ENCODE peak calls at places on chromosomes 13 and 19, in four cellular contexts. Z is stomach, P is K562, U is GM23338. T is an unnamed sample.
A peak's percentile ranks its signal among the peaks of the same experiment; 100 is the strongest.

GRCh38 chr19:49556412-49557398 is 23.7 kb downstream of the NOSIP start:
- DNase-seq in Z (no peak), P (no peak), U (peak; percentile 94), T (no peak)

GRCh38 chr13:40433577-40433976 is 232.9 kb downstream of the FOXO1 start:
- DNase-seq in Z (no peak), P (no peak), U (no peak), T (peak; percentile 90)

GRCh38 chr19:51398096-51398704 is 7.8 kb upstream of the C19orf84 start:
- DNase-seq in Z (no peak), P (peak; percentile 43), U (peak; percentile 70), T (no peak)

GRCh38 chr13:97946951-97947588 is 6.4 kb upstream of the IPO5 start:
- DNase-seq in Z (no peak), P (no peak), U (no peak), T (no peak)

GRCh38 chr13:29961036-29961685 is 110.7 kb upstream of the UBL3 start:
- DNase-seq in Z (no peak), P (no peak), U (no peak), T (no peak)

GRCh38 chr13:42991892-42992584 is at the start of gene EPSTI1:
- DNase-seq in Z (peak; percentile 75), P (peak; percentile 31), U (peak; percentile 73), T (peak; percentile 93)

GRCh38 chr19:33459691-33460090 is 61.9 kb downstream of the PEPD start:
- DNase-seq in Z (no peak), P (no peak), U (no peak), T (peak; percentile 49)

GRCh38 chr13:99103536-99103935 is 97.1 kb upstream of the UBAC2 start:
- DNase-seq in Z (no peak), P (no peak), U (peak; percentile 27), T (no peak)

GRCh38 chr19:23070353-23070781 is 46.5 kb upstream of the ZNF730 start:
- DNase-seq in Z (no peak), P (peak; percentile 31), U (peak; percentile 86), T (no peak)
- H3K4me3 ChIP-seq in Z (peak overlapping the region; percentile 26), P (no peak overlapping the region), U (peak overlapping the region; percentile 52), T (peak overlapping the region; percentile 22)

GRCh38 chr19:43718627-43719377 is 2.9 kb downstream of the IRGC start:
- DNase-seq in Z (no peak), P (no peak), U (no peak), T (no peak)
- TF ChIP-seq POLR2AphosphoS5 in Z (no peak), P (no peak), U (no peak), T (no peak)

GRCh38 chr13:112889351-112890290 is 79.4 kb upstream of the MCF2L start:
- DNase-seq in Z (no peak), P (no peak), U (no peak), T (peak; percentile 73)

GRCh38 chr13:112892759-112893569 is 76.0 kb upstream of the MCF2L start:
- DNase-seq in Z (peak; percentile 61), P (no peak), U (no peak), T (peak; percentile 77)

GRCh38 chr13:112890316-112891131 is 78.5 kb upstream of the MCF2L start:
- DNase-seq in Z (no peak), P (no peak), U (no peak), T (peak; percentile 72)

GRCh38 chr13:112893570-112894422 is 75.2 kb upstream of the MCF2L start:
- DNase-seq in Z (peak; percentile 69), P (peak; percentile 84), U (peak; percentile 71), T (peak; percentile 87)

DNA sequence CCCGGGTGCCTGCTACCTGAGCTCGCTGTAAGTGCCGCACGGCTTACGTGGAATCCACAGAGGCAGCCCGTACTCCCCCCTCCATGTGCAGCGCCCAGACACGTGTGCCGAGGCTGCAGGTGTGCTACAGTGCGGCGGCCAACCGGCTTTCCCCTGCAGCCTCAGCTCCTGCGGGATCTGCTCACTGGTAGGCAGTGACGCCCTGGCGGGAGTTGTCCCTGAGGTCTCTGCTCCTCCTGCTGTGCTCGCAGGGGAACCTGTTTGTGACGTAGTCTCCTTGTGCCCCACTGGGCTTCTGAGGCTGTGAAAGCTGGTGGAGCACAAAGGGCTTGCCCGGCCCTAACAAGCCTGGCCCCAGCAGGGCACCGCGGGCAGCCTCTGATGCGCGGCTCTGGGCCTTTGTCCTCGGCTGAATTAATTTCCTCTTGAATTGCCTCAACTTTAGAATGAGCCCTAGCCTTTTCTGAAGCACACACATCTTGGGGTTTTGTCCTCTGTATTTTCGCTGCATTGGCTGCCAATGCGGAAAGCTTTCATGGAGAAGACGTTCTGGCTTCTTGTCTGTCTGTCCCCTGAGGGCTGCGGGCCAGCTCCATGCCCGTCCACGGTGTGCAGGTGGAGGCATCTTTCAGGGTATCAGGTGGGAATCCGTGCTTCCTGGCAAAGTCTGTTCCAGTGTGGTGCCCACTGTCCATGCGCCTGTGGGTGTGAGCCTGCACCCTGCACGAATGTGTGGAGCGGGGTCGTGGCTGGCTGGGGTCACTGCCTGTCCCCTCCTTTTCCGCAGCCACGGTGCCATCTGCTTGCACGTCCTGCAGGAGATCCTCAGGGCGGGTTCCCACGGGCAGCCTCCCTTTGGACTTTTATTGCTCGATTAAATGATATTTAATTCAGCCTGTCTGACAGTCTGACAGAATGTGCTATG is 77.3 kb upstream of the MCF2L start:
- DNase-seq in Z (peak; percentile 40), P (no peak), U (peak; percentile 48), T (peak; percentile 74)
- H3K4me1 ChIP-seq in Z (peaks cover 38% of the 10 kb centered on the region), P (peaks cover 42% of the 10 kb centered on the region), U (peaks cover 25% of the 10 kb centered on the region), T (peaks cover 36% of the 10 kb centered on the region)

GRCh38 chr19:40597329-40597838 is 3.8 kb upstream of the LTBP4 start:
- DNase-seq in Z (no peak), P (no peak), U (no peak), T (no peak)
- H3K4me3 ChIP-seq in Z (peak overlapping the region; percentile 29), P (peak overlapping the region; percentile 50), U (peak overlapping the region; percentile 61), T (peak overlapping the region; percentile 26)

DNA sequence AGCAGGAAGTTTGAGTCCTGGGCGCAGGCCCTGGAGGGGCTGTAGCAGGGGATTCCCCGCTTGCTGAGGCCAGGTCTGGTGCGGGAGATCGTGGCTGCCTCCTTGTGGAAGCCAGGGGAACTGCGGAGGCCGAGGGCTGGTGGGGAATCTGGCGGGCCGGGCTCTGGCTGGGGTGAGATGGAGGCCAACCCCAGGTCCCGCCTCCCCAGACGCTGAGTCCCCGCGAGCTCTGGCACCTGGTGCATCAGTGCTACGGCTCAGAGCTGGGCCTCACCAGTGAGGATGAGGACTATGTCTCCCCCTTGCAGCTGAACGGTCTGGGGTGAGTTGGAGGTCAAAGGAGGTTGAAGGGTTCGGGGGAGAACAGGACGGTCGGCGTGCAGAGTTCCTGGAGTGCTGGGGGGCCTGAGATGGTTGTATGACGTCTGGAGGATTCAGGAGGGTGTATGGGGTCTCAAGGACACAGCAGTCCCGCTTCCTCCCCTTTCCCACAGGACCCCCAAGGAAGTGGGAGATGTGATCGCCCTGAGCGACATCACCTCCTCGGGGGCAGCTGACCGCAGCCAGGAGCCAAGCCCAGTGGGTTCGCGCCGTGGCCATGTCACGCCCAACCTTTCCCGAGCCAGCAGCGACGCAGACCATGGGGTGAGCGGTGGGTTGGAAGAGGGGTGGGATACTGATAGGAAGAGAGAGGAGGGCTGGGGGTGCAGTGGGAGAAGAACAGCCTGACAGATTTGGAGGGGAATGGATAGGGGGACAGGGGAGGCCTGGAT is 13.1 kb downstream of the GRAMD1A start:
- DNase-seq in Z (peak; percentile 83), P (peak; percentile 78), U (peak; percentile 87), T (peak; percentile 94)
- TF ChIP-seq POLR2AphosphoS5 in Z (peak; percentile 18), P (peak; percentile 12), U (peak; percentile 52), T (peak; percentile 73)

GRCh38 chr13:46386996-46387851 is at the start of gene RUBCNL:
- DNase-seq in Z (no peak), P (no peak), U (peak; percentile 74), T (peak; percentile 92)

GRCh38 chr13:46386426-46386995 is 541 bp downstream of the RUBCNL start:
- DNase-seq in Z (no peak), P (no peak), U (peak; percentile 50), T (peak; percentile 79)

GRCh38 chr13:46388308-46388707 is 1.3 kb upstream of the RUBCNL start:
- DNase-seq in Z (no peak), P (no peak), U (no peak), T (no peak)

GRCh38 chr13:46383383-46383782 is 3.7 kb downstream of the RUBCNL start:
- DNase-seq in Z (no peak), P (no peak), U (no peak), T (no peak)

DNA sequence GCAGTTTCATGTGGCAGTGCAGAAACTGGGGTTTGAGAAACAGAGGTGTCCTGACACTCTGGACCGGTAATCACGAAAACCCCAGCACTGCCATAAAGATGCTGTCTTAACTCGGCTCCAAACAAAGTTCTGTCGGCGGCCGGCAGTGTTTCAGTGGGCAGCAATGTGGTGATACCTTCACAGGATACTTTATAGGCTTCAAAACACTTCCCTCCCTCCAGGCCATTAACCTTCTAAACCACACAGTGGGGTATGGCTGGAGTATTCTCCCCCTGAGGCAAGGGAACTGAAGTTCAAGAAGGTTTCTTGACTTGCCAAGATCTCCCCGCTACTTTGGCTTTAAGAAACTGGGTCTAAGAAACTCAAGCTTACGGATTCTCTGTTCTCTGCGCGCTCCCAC is 1.1 kb downstream of the RUBCNL start:
- DNase-seq in Z (no peak), P (no peak), U (peak; percentile 32), T (no peak)
- H3K4me1 ChIP-seq in Z (peaks cover 14% of the 10 kb centered on the region), P (peaks cover 6% of the 10 kb centered on the region), U (peaks cover 13% of the 10 kb centered on the region), T (peaks cover 32% of the 10 kb centered on the region)

GRCh38 chr13:110309159-110309476 is 2.0 kb downstream of the COL4A2 start:
- DNase-seq in Z (no peak), P (no peak), U (no peak), T (no peak)
- H3K4me3 ChIP-seq in Z (peak overlapping the region; percentile 86), P (no peak overlapping the region), U (peak overlapping the region; percentile 98), T (peak overlapping the region; percentile 68)

GRCh38 chr19:11578342-11579142 is 1.1 kb upstream of the ACP5 start:
- DNase-seq in Z (peak; percentile 67), P (peak; percentile 68), U (peak; percentile 67), T (peak; percentile 89)
- TF ChIP-seq POLR2AphosphoS5 in Z (no peak), P (peak; percentile 48), U (peak; percentile 55), T (peak; percentile 76)